ENCODE peak calls at places on chromosomes 6 and 20, in six cellular contexts. Y is HTR-8/SVneo, A is cardiac muscle cell, X is cerebellar nuclear complex, K is bronchial epithelial cell, L is left lung. D is an unnamed sample.

GRCh38 chr20:63942250-63943006 is 13.8 kb downstream of the UCKL1 start:
- DNase-seq in Y (no peak), A (peak), X (no peak), K (peak), L (no peak), D (no peak)

GRCh38 chr20:19260412-19261090 is 48.1 kb downstream of the SLC24A3 start:
- DNase-seq in Y (no peak), A (no peak), X (no peak), K (peak), L (no peak), D (peak)

GRCh38 chr6:43770417-43771209 is 602 bp downstream of the VEGFA start:
- DNase-seq in Y (no peak), A (peak), X (no peak), K (peak), L (peak), D (peak)

GRCh38 chr6:16494781-16495180 is 256.4 kb downstream of the GMPR start:
- DNase-seq in Y (no peak), A (no peak), X (no peak), K (peak), L (no peak), D (no peak)

GRCh38 chr6:105892577-105893262 is 193.4 kb upstream of the PRDM1 start:
- DNase-seq in Y (no peak), A (no peak), X (no peak), K (no peak), L (no peak), D (no peak)

GRCh38 chr6:75481936-75482593 is 11.5 kb downstream of the FILIP1 start:
- DNase-seq in Y (no peak), A (no peak), X (no peak), K (no peak), L (no peak), D (peak)

GRCh38 chr20:52948491-52948890 is 23.7 kb upstream of the TSHZ2 start:
- DNase-seq in Y (no peak), A (no peak), X (no peak), K (peak), L (no peak), D (no peak)

GRCh38 chr6:168222261-168222660 is 97.3 kb downstream of the DACT2 start:
- DNase-seq in Y (no peak), A (no peak), X (no peak), K (no peak), L (no peak), D (no peak)